ENCODE peak calls at places on chromosomes 13 and 19, in ten cellular contexts. U is stomach, N is IMR-90, W is body of pancreas, L is tibial nerve, P is right lobe of liver, A is uterus, I is heart left ventricle, O is testis, V is esophagus squamous epithelium. B is an unnamed sample. For H3K36me3 and H3K4me1, the result is how much of the 10 kb centered on the place peaks cover.

GRCh38 chr13:110869805-110870706 is 44.8 kb downstream of the ANKRD10 start:
- DNase-seq in U (peak), N (peak), W (peak), L (peak), P (peak), A (peak), I (peak), O (peak), V (peak), B (peak)

GRCh38 chr19:16366433-16367268 is 42.0 kb downstream of the KLF2 start:
- DNase-seq in U (no peak), N (no peak), W (no peak), L (no peak), P (no peak), A (no peak), I (no peak), O (peak), V (no peak), B (no peak)

GRCh38 chr19:5932146-5932545 is 18.1 kb downstream of the CAPS start:
- DNase-seq in U (no peak), N (no peak), W (no peak), L (no peak), P (no peak), A (no peak), I (no peak), O (no peak), V (no peak), B (no peak)

GRCh38 chr13:27933580-27934328 is 14.0 kb downstream of the PDX1 start:
- DNase-seq in U (no peak), N (no peak), W (peak), L (no peak), P (no peak), A (no peak), I (no peak), O (no peak), V (no peak), B (no peak)

GRCh38 chr13:100274942-100275506 is 186.1 kb downstream of the PCCA start:
- DNase-seq in U (no peak), N (peak), W (no peak), L (no peak), P (no peak), A (no peak), I (no peak), O (no peak), V (no peak), B (no peak)

GRCh38 chr13:111602874-111603273 is 282.4 kb downstream of the TEX29 start:
- DNase-seq in U (no peak), N (no peak), W (no peak), L (no peak), P (no peak), A (no peak), I (no peak), O (no peak), V (no peak), B (no peak)

GRCh38 chr13:40982772-40983171 is 36.3 kb downstream of the ELF1 start:
- DNase-seq in U (no peak), N (peak), W (no peak), L (peak), P (no peak), A (peak), I (no peak), O (peak), V (no peak), B (no peak)

GRCh38 chr13:75226755-75227435 is 255.1 kb downstream of the TBC1D4 start:
- DNase-seq in U (no peak), N (peak), W (no peak), L (no peak), P (no peak), A (no peak), I (no peak), O (no peak), V (no peak), B (no peak)

GRCh38 chr13:110915874-110916670 is 1.2 kb upstream of the ANKRD10 start:
- DNase-seq in U (no peak), N (peak), W (no peak), L (no peak), P (no peak), A (no peak), I (no peak), O (no peak), V (no peak), B (no peak)

GRCh38 chr19:6811906-6812305 is 39.4 kb downstream of the VAV1 start:
- DNase-seq in U (no peak), N (peak), W (no peak), L (no peak), P (no peak), A (no peak), I (no peak), O (peak), V (no peak), B (no peak)

GRCh38 chr19:10568444-10568825 is 344 bp downstream of the CDKN2D start:
- DNase-seq in U (peak), N (no peak), W (peak), L (no peak), P (peak), A (no peak), I (no peak), O (no peak), V (no peak), B (peak)

GRCh38 chr13:95573226-95573625 is 20.7 kb downstream of the CLDN10 start:
- DNase-seq in U (no peak), N (peak), W (peak), L (no peak), P (no peak), A (no peak), I (no peak), O (no peak), V (no peak), B (no peak)

GRCh38 chr13:44448373-44448772 is 74.7 kb downstream of the SERP2 start:
- DNase-seq in U (no peak), N (no peak), W (no peak), L (no peak), P (no peak), A (no peak), I (no peak), O (no peak), V (no peak), B (no peak)

GRCh38 chr19:51354103-51354741 is 12.0 kb downstream of the ETFB start:
- DNase-seq in U (no peak), N (no peak), W (no peak), L (no peak), P (no peak), A (no peak), I (no peak), O (no peak), V (no peak), B (no peak)

GRCh38 chr19:31715249-31715944 is 366.2 kb upstream of the TSHZ3 start:
- DNase-seq in U (no peak), N (no peak), W (no peak), L (peak), P (peak), A (no peak), I (no peak), O (no peak), V (no peak), B (no peak)

GRCh38 chr13:106114981-106115554 is 420.4 kb downstream of the EFNB2 start:
- DNase-seq in U (no peak), N (peak), W (no peak), L (no peak), P (no peak), A (no peak), I (no peak), O (no peak), V (no peak), B (no peak)

GRCh38 chr19:57560049-57560491 is 407 bp upstream of the ZNF550 start:
- DNase-seq in U (no peak), N (peak), W (peak), L (no peak), P (peak), A (peak), I (peak), O (no peak), V (no peak), B (peak)

GRCh38 chr19:48508729-48509310 is 2.8 kb downstream of the LMTK3 start:
- DNase-seq in U (no peak), N (no peak), W (no peak), L (no peak), P (no peak), A (no peak), I (no peak), O (no peak), V (no peak), B (peak)

GRCh38 chr13:34412295-34412694 is 529.8 kb upstream of the NBEA start:
- DNase-seq in U (no peak), N (no peak), W (no peak), L (no peak), P (no peak), A (no peak), I (no peak), O (no peak), V (no peak), B (no peak)

GRCh38 chr13:54563286-54563685 is 1534.7 kb downstream of the OLFM4 start:
- DNase-seq in U (no peak), N (no peak), W (no peak), L (no peak), P (no peak), A (no peak), I (no peak), O (no peak), V (no peak), B (no peak)

GRCh38 chr19:18591735-18592385 is 3.3 kb downstream of the REX1BD start:
- DNase-seq in U (no peak), N (no peak), W (no peak), L (no peak), P (no peak), A (no peak), I (no peak), O (no peak), V (no peak), B (no peak)

GRCh38 chr13:91739751-91740150 is 341.3 kb downstream of the GPC5 start:
- DNase-seq in U (no peak), N (no peak), W (no peak), L (no peak), P (no peak), A (no peak), I (no peak), O (no peak), V (no peak), B (no peak)

GRCh38 chr19:48183356-48183755 is 12.9 kb downstream of the ZSWIM9 start:
- DNase-seq in U (no peak), N (no peak), W (no peak), L (no peak), P (no peak), A (no peak), I (peak), O (no peak), V (no peak), B (no peak)

GRCh38 chr19:46802152-46802551 is 13.8 kb upstream of the SLC1A5 start:
- DNase-seq in U (no peak), N (no peak), W (no peak), L (no peak), P (no peak), A (no peak), I (no peak), O (no peak), V (no peak), B (no peak)

GRCh38 chr19:32890841-32891240 is 21.3 kb upstream of the SLC7A9 start:
- DNase-seq in U (no peak), N (no peak), W (no peak), L (no peak), P (no peak), A (no peak), I (no peak), O (no peak), V (no peak), B (no peak)

GRCh38 chr13:44088911-44089851 is 209.5 kb downstream of the LACC1 start:
- DNase-seq in U (no peak), N (no peak), W (no peak), L (no peak), P (no peak), A (no peak), I (no peak), O (no peak), V (no peak), B (no peak)

GRCh38 chr13:109196896-109197295 is 567.5 kb downstream of the MYO16 start:
- DNase-seq in U (no peak), N (no peak), W (no peak), L (no peak), P (no peak), A (no peak), I (no peak), O (peak), V (no peak), B (no peak)

GRCh38 chr19:10219678-10220077 is 11.5 kb downstream of the S1PR2 start:
- DNase-seq in U (no peak), N (peak), W (no peak), L (no peak), P (no peak), A (no peak), I (no peak), O (no peak), V (no peak), B (no peak)

GRCh38 chr13:40517486-40518311 is 148.7 kb downstream of the FOXO1 start:
- DNase-seq in U (no peak), N (no peak), W (no peak), L (no peak), P (no peak), A (no peak), I (no peak), O (no peak), V (no peak), B (no peak)

GRCh38 chr13:76148374-76148773 is 512.2 kb downstream of the LMO7 start:
- DNase-seq in U (no peak), N (no peak), W (no peak), L (no peak), P (no peak), A (no peak), I (no peak), O (no peak), V (no peak), B (no peak)

GRCh38 chr19:42473686-42474085 is 30.9 kb upstream of the CXCL17 start:
- DNase-seq in U (no peak), N (no peak), W (no peak), L (no peak), P (no peak), A (no peak), I (no peak), O (no peak), V (no peak), B (no peak)

DNA sequence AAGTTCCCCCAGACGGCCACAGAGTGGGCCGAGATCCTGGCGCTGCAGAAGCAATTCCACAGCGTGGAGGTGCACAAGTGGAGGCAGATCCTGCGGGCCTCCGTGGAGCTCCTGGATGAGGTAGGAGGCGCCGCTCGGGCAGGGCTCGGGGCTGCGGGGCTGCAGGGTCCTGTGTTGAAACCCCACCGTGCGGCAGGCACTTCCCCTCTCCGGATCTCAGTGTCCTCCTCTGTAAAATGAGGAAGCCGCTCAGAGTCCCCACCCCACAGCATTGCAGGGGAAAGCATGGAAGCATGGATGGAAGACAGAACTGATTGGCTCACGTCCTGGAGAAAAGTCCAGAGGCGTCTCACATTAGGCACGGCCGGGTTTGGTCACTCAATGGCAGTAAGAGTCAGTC is 6.8 kb upstream of the SCN1B start:
- DNase-seq in U (no peak), N (no peak), W (no peak), L (no peak), P (no peak), A (no peak), I (no peak), O (no peak), V (no peak), B (no peak)
- H3K36me3 ChIP-seq in U (half or more), N (half or more), W (under half), L (under half), P (under half), A (under half), I (half or more), O (under half), V (under half), B (half or more)

GRCh38 chr13:50864492-50864891 is 21.0 kb upstream of the DLEU7 start:
- DNase-seq in U (no peak), N (no peak), W (no peak), L (no peak), P (no peak), A (no peak), I (no peak), O (no peak), V (no peak), B (no peak)
- H3K4me1 ChIP-seq in U (under half), N (under half), W (under half), L (under half), P (under half), A (under half), I (under half), O (under half), V (under half), B (under half)

DNA sequence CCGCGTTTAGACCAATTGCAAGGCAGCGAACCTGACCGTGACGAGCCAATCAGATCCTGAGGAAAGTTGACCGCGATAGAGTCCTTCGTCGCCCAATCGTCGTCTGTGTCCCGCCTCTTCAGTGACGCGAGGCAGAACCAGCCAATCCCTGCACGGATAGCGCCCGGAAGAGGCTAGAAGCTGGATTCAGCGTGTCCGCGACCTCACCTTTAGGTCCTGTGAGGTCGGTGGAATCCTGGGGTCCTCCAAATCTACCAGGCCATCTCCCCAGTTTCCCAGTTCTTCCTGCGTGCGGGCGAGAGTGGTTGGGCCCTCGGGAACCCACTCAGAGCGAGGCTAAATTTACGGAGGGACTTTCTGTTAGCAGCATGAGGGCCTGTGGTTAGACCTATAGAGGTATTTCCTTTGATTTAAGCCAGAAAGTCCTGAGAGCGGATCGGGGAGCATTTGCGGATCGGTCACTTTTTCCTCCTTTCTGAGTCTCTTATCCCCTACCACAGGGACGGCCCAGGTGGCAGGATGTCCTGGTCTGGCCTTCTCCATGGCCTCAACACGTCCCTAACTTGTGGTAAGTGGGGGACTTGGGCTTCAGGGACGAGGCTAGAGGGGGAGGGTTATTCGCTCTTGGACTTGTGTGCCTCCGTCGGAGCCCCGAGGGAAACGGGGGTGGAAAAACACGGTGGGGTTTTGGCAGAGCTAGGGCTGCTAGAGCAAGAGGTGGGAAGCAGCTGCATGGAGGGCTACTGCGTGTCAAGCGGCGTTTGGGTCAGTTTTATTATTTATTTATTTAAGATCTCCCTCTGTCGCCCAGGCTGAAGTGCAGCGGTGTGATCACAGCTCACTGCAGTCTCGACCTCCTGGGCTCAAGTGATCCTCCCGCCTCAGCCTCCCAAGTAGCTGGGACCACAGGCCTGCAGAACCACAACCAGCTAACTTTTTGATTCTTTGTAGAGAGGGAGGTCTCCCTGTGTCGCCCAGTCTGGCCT is at the start of gene MRPS12:
- DNase-seq in U (peak), N (peak), W (peak), L (peak), P (peak), A (peak), I (peak), O (peak), V (peak), B (peak)
- TF ChIP-seq POLR2A in U (no peak), N (peak), W (no peak), L (no peak), P (peak), A (no peak), I (no peak), O (no peak), V (no peak), B (peak)

DNA sequence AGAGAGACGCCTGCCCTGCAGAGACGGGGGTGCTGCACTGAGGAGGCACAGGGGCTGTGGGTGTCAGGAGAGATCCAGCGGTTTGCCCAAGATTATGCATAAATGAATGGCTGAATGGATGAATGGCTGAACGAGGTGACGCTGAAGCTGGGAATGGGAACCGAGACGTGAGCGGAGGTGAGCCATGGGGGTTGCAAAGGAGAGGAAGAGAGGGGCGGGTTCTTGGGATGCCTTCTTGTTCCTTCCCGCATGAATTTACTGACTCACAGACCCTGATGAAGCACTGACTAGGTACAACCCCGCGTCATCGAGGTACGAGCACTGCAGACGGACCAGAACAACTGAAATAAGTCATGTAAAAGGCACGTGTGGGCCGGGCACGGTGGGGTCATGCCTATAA is 16.7 kb downstream of the DCAF15 start:
- DNase-seq in U (no peak), N (no peak), W (no peak), L (no peak), P (no peak), A (no peak), I (no peak), O (no peak), V (no peak), B (no peak)
- H3K36me3 ChIP-seq in U (half or more), N (under half), W (under half), L (under half), P (half or more), A (under half), I (half or more), O (under half), V (under half), B (half or more)

DNA sequence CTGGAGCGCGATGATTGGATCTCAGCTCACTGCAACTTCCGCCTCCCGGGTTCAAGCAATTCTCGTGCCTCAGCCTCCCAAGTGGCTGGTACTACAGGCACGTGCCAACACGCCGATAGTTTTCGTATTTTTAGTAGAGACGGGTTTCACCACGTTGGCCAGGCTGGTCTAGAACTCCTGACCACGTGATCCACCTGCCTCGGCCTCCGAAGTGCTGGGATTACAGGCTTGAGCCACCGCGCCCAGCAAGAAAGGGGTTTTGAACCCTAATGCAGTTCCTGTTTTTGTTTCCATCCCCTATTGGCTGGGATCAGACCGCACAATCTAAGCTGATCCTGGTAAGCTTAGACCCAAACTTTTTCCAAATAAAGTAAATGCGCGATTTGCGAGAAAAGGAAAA is 898 bp downstream of the ZNF626 start:
- DNase-seq in U (no peak), N (no peak), W (no peak), L (no peak), P (no peak), A (no peak), I (no peak), O (peak), V (no peak), B (no peak)
- H3K4me1 ChIP-seq in U (under half), N (under half), W (under half), L (under half), P (under half), A (under half), I (under half), O (under half), V (under half), B (under half)

GRCh38 chr19:2777952-2778683 is 5.0 kb downstream of the SGTA start:
- DNase-seq in U (no peak), N (no peak), W (no peak), L (no peak), P (no peak), A (no peak), I (no peak), O (no peak), V (no peak), B (no peak)
- TF ChIP-seq POLR2A in U (no peak), N (no peak), W (no peak), L (no peak), P (no peak), A (no peak), I (no peak), O (no peak), V (no peak), B (no peak)

DNA sequence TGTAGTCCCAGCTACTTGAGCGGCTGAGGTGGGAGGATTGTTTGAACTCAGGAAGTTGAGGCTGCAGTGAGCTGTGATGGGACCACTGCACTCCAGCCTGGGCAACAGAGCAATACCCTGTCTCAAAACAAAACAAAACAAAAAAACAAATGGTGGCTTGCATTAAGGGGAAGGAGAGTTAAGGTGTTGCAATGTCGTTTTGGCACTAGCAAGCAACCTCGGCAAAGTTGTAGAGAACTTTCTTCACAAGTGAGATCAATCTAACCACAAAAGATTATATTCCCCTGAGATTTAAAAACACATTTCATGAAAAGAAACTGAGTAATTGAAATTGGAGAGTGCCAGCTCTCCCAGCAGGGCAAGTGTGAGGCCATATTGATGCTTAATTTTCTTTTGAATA is 153.7 kb downstream of the KLF5 start:
- DNase-seq in U (no peak), N (no peak), W (no peak), L (no peak), P (no peak), A (no peak), I (no peak), O (no peak), V (no peak), B (no peak)
- H3K36me3 ChIP-seq in U (under half), N (under half), W (under half), L (under half), P (under half), A (under half), I (under half), O (under half), V (under half), B (under half)

GRCh38 chr13:113220877-113221276 is 11.5 kb downstream of the CUL4A start:
- DNase-seq in U (no peak), N (no peak), W (no peak), L (no peak), P (no peak), A (no peak), I (no peak), O (no peak), V (no peak), B (no peak)
- H3K4me1 ChIP-seq in U (under half), N (under half), W (under half), L (under half), P (under half), A (under half), I (under half), O (under half), V (under half), B (under half)

B was measured in adrenal gland.